ENCODE peak calls at places on chromosomes 16 and 17, in nine cellular contexts. One of them, this sample, is unnamed.

GRCh38 chr16:85712841-85713240 is 24.1 kb upstream of the GINS2 start:
- DNase-seq in activated B cell treated with CpG ODN at 0.5 μM for 24 hours: no peak
- DNase-seq in fibroblast of pulmonary artery: no peak
- DNase-seq in thoracic aorta: no peak
- DNase-seq in A549: no peak
- DNase-seq in heart left ventricle: no peak
- DNase-seq in mucosa of descending colon: no peak
- DNase-seq in keratinocyte: no peak
- DNase-seq in CD8-positive, alpha-beta T cell: no peak
- DNase-seq in this sample: no peak

GRCh38 chr17:40819528-40820125 is 2.8 kb downstream of the KRT10 start:
- DNase-seq in keratinocyte: no peak
- DNase-seq in fibroblast of pulmonary artery: peak
- DNase-seq in CD8-positive, alpha-beta T cell: no peak
- DNase-seq in activated B cell treated with CpG ODN at 0.5 μM for 24 hours: no peak
- DNase-seq in heart left ventricle: no peak
- DNase-seq in A549: no peak
- DNase-seq in mucosa of descending colon: no peak
- DNase-seq in thoracic aorta: no peak
- DNase-seq in this sample: no peak

GRCh38 chr16:67653131-67654068 is 6.7 kb downstream of the ACD start:
- DNase-seq in fibroblast of pulmonary artery: no peak
- DNase-seq in activated B cell treated with CpG ODN at 0.5 μM for 24 hours: no peak
- DNase-seq in mucosa of descending colon: no peak
- DNase-seq in keratinocyte: no peak
- DNase-seq in thoracic aorta: no peak
- DNase-seq in heart left ventricle: peak
- DNase-seq in CD8-positive, alpha-beta T cell: no peak
- DNase-seq in A549: no peak
- DNase-seq in this sample: no peak

GRCh38 chr16:89945654-89946053 is 2.9 kb upstream of the DEF8 start:
- DNase-seq in CD8-positive, alpha-beta T cell: no peak
- DNase-seq in activated B cell treated with CpG ODN at 0.5 μM for 24 hours: no peak
- DNase-seq in thoracic aorta: no peak
- DNase-seq in heart left ventricle: no peak
- DNase-seq in A549: no peak
- DNase-seq in mucosa of descending colon: no peak
- DNase-seq in fibroblast of pulmonary artery: no peak
- DNase-seq in keratinocyte: no peak
- DNase-seq in this sample: no peak

GRCh38 chr16:56426585-56426984 is 1.2 kb upstream of the AMFR start:
- DNase-seq in CD8-positive, alpha-beta T cell: no peak
- DNase-seq in activated B cell treated with CpG ODN at 0.5 μM for 24 hours: no peak
- DNase-seq in thoracic aorta: no peak
- DNase-seq in heart left ventricle: no peak
- DNase-seq in A549: no peak
- DNase-seq in keratinocyte: no peak
- DNase-seq in fibroblast of pulmonary artery: no peak
- DNase-seq in mucosa of descending colon: no peak
- DNase-seq in this sample: no peak

GRCh38 chr16:22008215-22009142 is 568 bp downstream of the MOSMO start:
- DNase-seq in keratinocyte: no peak
- DNase-seq in thoracic aorta: no peak
- DNase-seq in CD8-positive, alpha-beta T cell: no peak
- DNase-seq in heart left ventricle: peak
- DNase-seq in fibroblast of pulmonary artery: no peak
- DNase-seq in A549: peak
- DNase-seq in mucosa of descending colon: peak
- DNase-seq in activated B cell treated with CpG ODN at 0.5 μM for 24 hours: peak
- DNase-seq in this sample: peak

GRCh38 chr17:68290268-68290954 is 516 bp downstream of the SLC16A6 start:
- DNase-seq in CD8-positive, alpha-beta T cell: peak
- DNase-seq in fibroblast of pulmonary artery: no peak
- DNase-seq in mucosa of descending colon: peak
- DNase-seq in activated B cell treated with CpG ODN at 0.5 μM for 24 hours: peak
- DNase-seq in thoracic aorta: no peak
- DNase-seq in heart left ventricle: peak
- DNase-seq in keratinocyte: no peak
- DNase-seq in A549: no peak
- DNase-seq in this sample: peak

GRCh38 chr17:62163847-62164246 is 98.8 kb upstream of the MED13 start:
- DNase-seq in mucosa of descending colon: peak
- DNase-seq in heart left ventricle: no peak
- DNase-seq in A549: no peak
- DNase-seq in keratinocyte: no peak
- DNase-seq in thoracic aorta: no peak
- DNase-seq in CD8-positive, alpha-beta T cell: no peak
- DNase-seq in activated B cell treated with CpG ODN at 0.5 μM for 24 hours: no peak
- DNase-seq in fibroblast of pulmonary artery: no peak
- DNase-seq in this sample: no peak

GRCh38 chr16:11236855-11237254 is 19.1 kb downstream of the SOCS1 start:
- DNase-seq in A549: no peak
- DNase-seq in activated B cell treated with CpG ODN at 0.5 μM for 24 hours: no peak
- DNase-seq in keratinocyte: no peak
- DNase-seq in CD8-positive, alpha-beta T cell: no peak
- DNase-seq in heart left ventricle: no peak
- DNase-seq in fibroblast of pulmonary artery: peak
- DNase-seq in thoracic aorta: no peak
- DNase-seq in mucosa of descending colon: no peak
- DNase-seq in this sample: no peak

GRCh38 chr17:42706732-42707131 is 24.4 kb downstream of the CNTNAP1 start:
- DNase-seq in activated B cell treated with CpG ODN at 0.5 μM for 24 hours: no peak
- DNase-seq in heart left ventricle: no peak
- DNase-seq in mucosa of descending colon: no peak
- DNase-seq in fibroblast of pulmonary artery: no peak
- DNase-seq in thoracic aorta: no peak
- DNase-seq in CD8-positive, alpha-beta T cell: peak
- DNase-seq in A549: no peak
- DNase-seq in keratinocyte: no peak
- DNase-seq in this sample: no peak

GRCh38 chr17:27976331-27976730 is 66.1 kb upstream of the NLK start:
- DNase-seq in heart left ventricle: no peak
- DNase-seq in thoracic aorta: no peak
- DNase-seq in mucosa of descending colon: no peak
- DNase-seq in keratinocyte: no peak
- DNase-seq in activated B cell treated with CpG ODN at 0.5 μM for 24 hours: no peak
- DNase-seq in A549: no peak
- DNase-seq in fibroblast of pulmonary artery: no peak
- DNase-seq in CD8-positive, alpha-beta T cell: no peak
- DNase-seq in this sample: no peak

GRCh38 chr17:29585080-29585751 is 4.2 kb downstream of the GIT1 start:
- DNase-seq in A549: no peak
- DNase-seq in fibroblast of pulmonary artery: peak
- DNase-seq in mucosa of descending colon: peak
- DNase-seq in keratinocyte: no peak
- DNase-seq in CD8-positive, alpha-beta T cell: peak
- DNase-seq in activated B cell treated with CpG ODN at 0.5 μM for 24 hours: no peak
- DNase-seq in thoracic aorta: no peak
- DNase-seq in heart left ventricle: no peak
- DNase-seq in this sample: no peak

GRCh38 chr16:17461951-17462729 is 8.6 kb downstream of the XYLT1 start:
- DNase-seq in heart left ventricle: no peak
- DNase-seq in CD8-positive, alpha-beta T cell: no peak
- DNase-seq in mucosa of descending colon: no peak
- DNase-seq in keratinocyte: no peak
- DNase-seq in fibroblast of pulmonary artery: no peak
- DNase-seq in activated B cell treated with CpG ODN at 0.5 μM for 24 hours: no peak
- DNase-seq in A549: no peak
- DNase-seq in thoracic aorta: no peak
- DNase-seq in this sample: peak

GRCh38 chr16:26981266-26981938 is 85.3 kb upstream of the C16orf82 start:
- DNase-seq in mucosa of descending colon: no peak
- DNase-seq in heart left ventricle: no peak
- DNase-seq in activated B cell treated with CpG ODN at 0.5 μM for 24 hours: no peak
- DNase-seq in A549: no peak
- DNase-seq in fibroblast of pulmonary artery: peak
- DNase-seq in keratinocyte: no peak
- DNase-seq in CD8-positive, alpha-beta T cell: no peak
- DNase-seq in thoracic aorta: no peak
- DNase-seq in this sample: no peak

GRCh38 chr17:41773190-41773588 is 13.3 kb downstream of the JUP start:
- DNase-seq in fibroblast of pulmonary artery: peak
- DNase-seq in thoracic aorta: no peak
- DNase-seq in mucosa of descending colon: peak
- DNase-seq in A549: peak
- DNase-seq in heart left ventricle: peak
- DNase-seq in CD8-positive, alpha-beta T cell: no peak
- DNase-seq in activated B cell treated with CpG ODN at 0.5 μM for 24 hours: no peak
- DNase-seq in keratinocyte: no peak
- DNase-seq in this sample: no peak

GRCh38 chr17:82595893-82596292 is 52.4 kb downstream of the WDR45B start:
- DNase-seq in thoracic aorta: no peak
- DNase-seq in fibroblast of pulmonary artery: no peak
- DNase-seq in mucosa of descending colon: peak
- DNase-seq in heart left ventricle: no peak
- DNase-seq in keratinocyte: no peak
- DNase-seq in activated B cell treated with CpG ODN at 0.5 μM for 24 hours: no peak
- DNase-seq in CD8-positive, alpha-beta T cell: no peak
- DNase-seq in A549: no peak
- DNase-seq in this sample: peak

GRCh38 chr17:9529033-9529748 is 46.4 kb downstream of the STX8 start:
- DNase-seq in keratinocyte: no peak
- DNase-seq in thoracic aorta: no peak
- DNase-seq in heart left ventricle: no peak
- DNase-seq in fibroblast of pulmonary artery: peak
- DNase-seq in activated B cell treated with CpG ODN at 0.5 μM for 24 hours: no peak
- DNase-seq in A549: peak
- DNase-seq in mucosa of descending colon: no peak
- DNase-seq in CD8-positive, alpha-beta T cell: no peak
- DNase-seq in this sample: no peak
- TF ChIP-seq CTCF in keratinocyte: peak
- TF ChIP-seq CTCF in thoracic aorta: peak
- TF ChIP-seq CTCF in heart left ventricle: no peak
- TF ChIP-seq CTCF in fibroblast of pulmonary artery: peak
- TF ChIP-seq CTCF in activated B cell treated with CpG ODN at 0.5 μM for 24 hours: no peak
- TF ChIP-seq CTCF in A549: peak
- TF ChIP-seq CTCF in mucosa of descending colon: no peak
- TF ChIP-seq CTCF in CD8-positive, alpha-beta T cell: no peak
- TF ChIP-seq CTCF in this sample: no peak

GRCh38 chr16:28925386-28926228 is 569 bp upstream of the RABEP2 start:
- DNase-seq in keratinocyte: peak
- DNase-seq in fibroblast of pulmonary artery: peak
- DNase-seq in mucosa of descending colon: no peak
- DNase-seq in activated B cell treated with CpG ODN at 0.5 μM for 24 hours: no peak
- DNase-seq in heart left ventricle: peak
- DNase-seq in CD8-positive, alpha-beta T cell: peak
- DNase-seq in thoracic aorta: peak
- DNase-seq in A549: peak
- DNase-seq in this sample: peak
- TF ChIP-seq CTCF in keratinocyte: no peak
- TF ChIP-seq CTCF in fibroblast of pulmonary artery: no peak
- TF ChIP-seq CTCF in mucosa of descending colon: no peak
- TF ChIP-seq CTCF in activated B cell treated with CpG ODN at 0.5 μM for 24 hours: no peak
- TF ChIP-seq CTCF in heart left ventricle: no peak
- TF ChIP-seq CTCF in CD8-positive, alpha-beta T cell: no peak
- TF ChIP-seq CTCF in thoracic aorta: no peak
- TF ChIP-seq CTCF in A549: no peak
- TF ChIP-seq CTCF in this sample: no peak

GRCh38 chr17:80286638-80286960 is 25.9 kb downstream of the RNF213 start:
- DNase-seq in thoracic aorta: no peak
- DNase-seq in keratinocyte: no peak
- DNase-seq in activated B cell treated with CpG ODN at 0.5 μM for 24 hours: no peak
- DNase-seq in mucosa of descending colon: no peak
- DNase-seq in CD8-positive, alpha-beta T cell: no peak
- DNase-seq in heart left ventricle: no peak
- DNase-seq in fibroblast of pulmonary artery: no peak
- DNase-seq in A549: no peak
- DNase-seq in this sample: no peak

GRCh38 chr17:80287038-80287437 is 26.4 kb downstream of the RNF213 start:
- DNase-seq in A549: no peak
- DNase-seq in activated B cell treated with CpG ODN at 0.5 μM for 24 hours: no peak
- DNase-seq in thoracic aorta: no peak
- DNase-seq in keratinocyte: no peak
- DNase-seq in CD8-positive, alpha-beta T cell: no peak
- DNase-seq in mucosa of descending colon: no peak
- DNase-seq in heart left ventricle: no peak
- DNase-seq in fibroblast of pulmonary artery: peak
- DNase-seq in this sample: no peak

GRCh38 chr17:80285237-80285920 is 24.7 kb downstream of the RNF213 start:
- DNase-seq in thoracic aorta: no peak
- DNase-seq in A549: no peak
- DNase-seq in activated B cell treated with CpG ODN at 0.5 μM for 24 hours: no peak
- DNase-seq in fibroblast of pulmonary artery: no peak
- DNase-seq in keratinocyte: no peak
- DNase-seq in mucosa of descending colon: no peak
- DNase-seq in CD8-positive, alpha-beta T cell: no peak
- DNase-seq in heart left ventricle: no peak
- DNase-seq in this sample: no peak

GRCh38 chr17:80283116-80283852 is 22.6 kb downstream of the RNF213 start:
- DNase-seq in CD8-positive, alpha-beta T cell: no peak
- DNase-seq in A549: no peak
- DNase-seq in fibroblast of pulmonary artery: no peak
- DNase-seq in mucosa of descending colon: no peak
- DNase-seq in thoracic aorta: no peak
- DNase-seq in heart left ventricle: peak
- DNase-seq in keratinocyte: no peak
- DNase-seq in activated B cell treated with CpG ODN at 0.5 μM for 24 hours: no peak
- DNase-seq in this sample: no peak

GRCh38 chr17:80284631-80285030 is 24.0 kb downstream of the RNF213 start:
- DNase-seq in A549: peak
- DNase-seq in thoracic aorta: no peak
- DNase-seq in activated B cell treated with CpG ODN at 0.5 μM for 24 hours: no peak
- DNase-seq in fibroblast of pulmonary artery: no peak
- DNase-seq in keratinocyte: no peak
- DNase-seq in heart left ventricle: peak
- DNase-seq in CD8-positive, alpha-beta T cell: peak
- DNase-seq in mucosa of descending colon: no peak
- DNase-seq in this sample: no peak
- TF ChIP-seq CTCF in A549: no peak
- TF ChIP-seq CTCF in thoracic aorta: no peak
- TF ChIP-seq CTCF in activated B cell treated with CpG ODN at 0.5 μM for 24 hours: no peak
- TF ChIP-seq CTCF in fibroblast of pulmonary artery: no peak
- TF ChIP-seq CTCF in keratinocyte: no peak
- TF ChIP-seq CTCF in heart left ventricle: peak
- TF ChIP-seq CTCF in CD8-positive, alpha-beta T cell: no peak
- TF ChIP-seq CTCF in mucosa of descending colon: no peak
- TF ChIP-seq CTCF in this sample: no peak

DNA sequence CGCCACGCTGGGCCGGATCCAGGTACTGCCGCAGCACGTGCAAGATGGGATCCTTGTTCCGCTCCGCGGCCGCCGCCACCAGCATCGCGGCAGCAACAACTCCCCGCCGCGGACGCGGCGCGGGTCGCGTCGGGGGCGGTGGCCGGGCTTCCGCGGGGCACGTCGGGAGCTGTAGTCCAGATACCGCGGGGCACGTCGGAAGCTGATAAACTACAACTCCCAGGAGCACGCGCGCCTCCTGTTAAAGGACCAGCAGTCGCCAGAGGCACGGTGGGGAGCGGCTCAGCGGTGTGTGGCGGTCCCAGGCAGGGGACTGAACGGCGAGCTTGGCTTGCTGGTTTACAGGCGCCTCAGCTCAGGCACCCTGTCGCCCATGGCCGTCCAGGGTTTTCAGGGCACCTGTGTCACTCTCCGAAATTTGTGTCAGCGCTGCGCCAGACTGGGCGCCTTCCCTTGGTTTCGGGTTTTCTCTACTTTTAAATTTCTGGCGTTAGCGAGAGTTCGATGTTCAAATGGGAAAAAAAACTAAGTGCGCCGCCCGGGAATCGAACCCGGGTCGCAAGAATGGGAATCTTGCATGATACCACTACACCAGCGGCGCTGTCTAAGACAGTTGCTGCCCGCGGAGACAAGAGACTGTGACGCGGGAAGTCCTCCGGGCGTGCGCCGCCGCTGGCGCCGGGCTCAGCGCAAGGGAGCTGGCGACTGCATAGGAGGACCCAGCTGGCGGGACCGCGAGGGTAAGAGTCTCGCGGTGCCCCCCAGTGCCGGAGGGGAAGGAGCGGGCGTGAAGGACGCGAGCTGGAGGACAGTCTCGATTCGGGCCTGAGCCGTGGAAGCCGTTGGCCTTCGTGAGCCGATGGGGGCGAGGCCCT is at the start of gene METTL26:
- DNase-seq in fibroblast of pulmonary artery: peak
- DNase-seq in mucosa of descending colon: peak
- DNase-seq in CD8-positive, alpha-beta T cell: peak
- DNase-seq in activated B cell treated with CpG ODN at 0.5 μM for 24 hours: peak
- DNase-seq in thoracic aorta: peak
- DNase-seq in keratinocyte: peak
- DNase-seq in A549: peak
- DNase-seq in heart left ventricle: peak
- DNase-seq in this sample: peak
- TF ChIP-seq CTCF in fibroblast of pulmonary artery: no peak
- TF ChIP-seq CTCF in mucosa of descending colon: no peak
- TF ChIP-seq CTCF in CD8-positive, alpha-beta T cell: no peak
- TF ChIP-seq CTCF in activated B cell treated with CpG ODN at 0.5 μM for 24 hours: no peak
- TF ChIP-seq CTCF in thoracic aorta: no peak
- TF ChIP-seq CTCF in keratinocyte: peak
- TF ChIP-seq CTCF in A549: no peak
- TF ChIP-seq CTCF in heart left ventricle: no peak
- TF ChIP-seq CTCF in this sample: no peak

This sample was measured in natural killer cell.